ENCODE peak calls at places on chromosomes 16 and 17, in seven cellular contexts. One of them, this sample, is unnamed.

GRCh38 chr17:36827056-36827455 is 110.2 kb upstream of the LHX1 start:
- DNase-seq in NT2/D1: no peak
- DNase-seq in stimulated activated CD8-positive, alpha-beta memory T cell treated with anti-CD3 and anti-CD28 coated beads, Interleukin-4, amount 100 ng/mL, for 4 hours: no peak
- DNase-seq in hepatic stellate cell: no peak
- DNase-seq in NCI-H1436: no peak
- DNase-seq in neuronal stem cell: no peak
- DNase-seq in WERI-Rb-1: no peak
- DNase-seq in this sample: no peak

GRCh38 chr16:12876778-12877177 is 24.6 kb upstream of the SHISA9 start:
- DNase-seq in NT2/D1: no peak
- DNase-seq in stimulated activated CD8-positive, alpha-beta memory T cell treated with anti-CD3 and anti-CD28 coated beads, Interleukin-4, amount 100 ng/mL, for 4 hours: no peak
- DNase-seq in hepatic stellate cell: no peak
- DNase-seq in NCI-H1436: no peak
- DNase-seq in neuronal stem cell: no peak
- DNase-seq in WERI-Rb-1: no peak
- DNase-seq in this sample: no peak

GRCh38 chr16:80754479-80754878 is 49.9 kb downstream of the CDYL2 start:
- DNase-seq in NT2/D1: no peak
- DNase-seq in stimulated activated CD8-positive, alpha-beta memory T cell treated with anti-CD3 and anti-CD28 coated beads, Interleukin-4, amount 100 ng/mL, for 4 hours: no peak
- DNase-seq in hepatic stellate cell: no peak
- DNase-seq in NCI-H1436: no peak
- DNase-seq in neuronal stem cell: no peak
- DNase-seq in WERI-Rb-1: no peak
- DNase-seq in this sample: no peak

GRCh38 chr17:47239663-47240374 is 13.8 kb upstream of the ITGB3 start:
- DNase-seq in NT2/D1: no peak
- DNase-seq in stimulated activated CD8-positive, alpha-beta memory T cell treated with anti-CD3 and anti-CD28 coated beads, Interleukin-4, amount 100 ng/mL, for 4 hours: no peak
- DNase-seq in hepatic stellate cell: peak; percentile 93
- DNase-seq in NCI-H1436: peak; percentile 68
- DNase-seq in neuronal stem cell: no peak
- DNase-seq in WERI-Rb-1: no peak
- DNase-seq in this sample: no peak

GRCh38 chr17:68711858-68712257 is 110.7 kb upstream of the FAM20A start:
- DNase-seq in NT2/D1: no peak
- DNase-seq in stimulated activated CD8-positive, alpha-beta memory T cell treated with anti-CD3 and anti-CD28 coated beads, Interleukin-4, amount 100 ng/mL, for 4 hours: no peak
- DNase-seq in hepatic stellate cell: no peak
- DNase-seq in NCI-H1436: no peak
- DNase-seq in neuronal stem cell: no peak
- DNase-seq in WERI-Rb-1: no peak
- DNase-seq in this sample: no peak

GRCh38 chr16:70714526-70715112 is 28.8 kb upstream of the MTSS2 start:
- DNase-seq in NT2/D1: no peak
- DNase-seq in stimulated activated CD8-positive, alpha-beta memory T cell treated with anti-CD3 and anti-CD28 coated beads, Interleukin-4, amount 100 ng/mL, for 4 hours: no peak
- DNase-seq in hepatic stellate cell: no peak
- DNase-seq in NCI-H1436: no peak
- DNase-seq in neuronal stem cell: no peak
- DNase-seq in WERI-Rb-1: no peak
- DNase-seq in this sample: no peak

GRCh38 chr17:39365872-39366271 is 35.6 kb downstream of the FBXL20 start:
- DNase-seq in NT2/D1: no peak
- DNase-seq in stimulated activated CD8-positive, alpha-beta memory T cell treated with anti-CD3 and anti-CD28 coated beads, Interleukin-4, amount 100 ng/mL, for 4 hours: no peak
- DNase-seq in hepatic stellate cell: no peak
- DNase-seq in NCI-H1436: no peak
- DNase-seq in neuronal stem cell: no peak
- DNase-seq in WERI-Rb-1: no peak
- DNase-seq in this sample: no peak

GRCh38 chr17:16887523-16888095 is 84.3 kb downstream of the TNFRSF13B start:
- DNase-seq in NT2/D1: no peak
- DNase-seq in stimulated activated CD8-positive, alpha-beta memory T cell treated with anti-CD3 and anti-CD28 coated beads, Interleukin-4, amount 100 ng/mL, for 4 hours: no peak
- DNase-seq in hepatic stellate cell: no peak
- DNase-seq in NCI-H1436: no peak
- DNase-seq in neuronal stem cell: no peak
- DNase-seq in WERI-Rb-1: no peak
- DNase-seq in this sample: no peak

GRCh38 chr16:67883872-67884261 is 818 bp upstream of the NRN1L start:
- DNase-seq in NT2/D1: no peak
- DNase-seq in stimulated activated CD8-positive, alpha-beta memory T cell treated with anti-CD3 and anti-CD28 coated beads, Interleukin-4, amount 100 ng/mL, for 4 hours: peak; percentile 49
- DNase-seq in hepatic stellate cell: peak; percentile 89
- DNase-seq in NCI-H1436: peak; percentile 55
- DNase-seq in neuronal stem cell: peak; percentile 45
- DNase-seq in WERI-Rb-1: peak; percentile 66
- DNase-seq in this sample: peak; percentile 77

GRCh38 chr16:324451-325334 is 27.8 kb downstream of the AXIN1 start:
- DNase-seq in NT2/D1: no peak
- DNase-seq in stimulated activated CD8-positive, alpha-beta memory T cell treated with anti-CD3 and anti-CD28 coated beads, Interleukin-4, amount 100 ng/mL, for 4 hours: peak; percentile 28
- DNase-seq in hepatic stellate cell: no peak
- DNase-seq in NCI-H1436: no peak
- DNase-seq in neuronal stem cell: no peak
- DNase-seq in WERI-Rb-1: no peak
- DNase-seq in this sample: no peak

GRCh38 chr16:89426736-89427525 is 63.4 kb downstream of the ANKRD11 start:
- DNase-seq in NT2/D1: no peak
- DNase-seq in stimulated activated CD8-positive, alpha-beta memory T cell treated with anti-CD3 and anti-CD28 coated beads, Interleukin-4, amount 100 ng/mL, for 4 hours: no peak
- DNase-seq in hepatic stellate cell: no peak
- DNase-seq in NCI-H1436: no peak
- DNase-seq in neuronal stem cell: no peak
- DNase-seq in WERI-Rb-1: no peak
- DNase-seq in this sample: no peak

GRCh38 chr16:27980076-27980775 is 83.3 kb downstream of the GSG1L start:
- DNase-seq in NT2/D1: no peak
- DNase-seq in stimulated activated CD8-positive, alpha-beta memory T cell treated with anti-CD3 and anti-CD28 coated beads, Interleukin-4, amount 100 ng/mL, for 4 hours: no peak
- DNase-seq in hepatic stellate cell: no peak
- DNase-seq in NCI-H1436: no peak
- DNase-seq in neuronal stem cell: no peak
- DNase-seq in WERI-Rb-1: peak; percentile 51
- DNase-seq in this sample: no peak

GRCh38 chr16:71254832-71255560 is 24.5 kb upstream of the HYDIN start:
- DNase-seq in NT2/D1: no peak
- DNase-seq in stimulated activated CD8-positive, alpha-beta memory T cell treated with anti-CD3 and anti-CD28 coated beads, Interleukin-4, amount 100 ng/mL, for 4 hours: no peak
- DNase-seq in hepatic stellate cell: no peak
- DNase-seq in NCI-H1436: no peak
- DNase-seq in neuronal stem cell: no peak
- DNase-seq in WERI-Rb-1: no peak
- DNase-seq in this sample: no peak

GRCh38 chr17:17042851-17043667 is 802 bp downstream of the MPRIP start:
- DNase-seq in NT2/D1: no peak
- DNase-seq in stimulated activated CD8-positive, alpha-beta memory T cell treated with anti-CD3 and anti-CD28 coated beads, Interleukin-4, amount 100 ng/mL, for 4 hours: no peak
- DNase-seq in hepatic stellate cell: no peak
- DNase-seq in NCI-H1436: no peak
- DNase-seq in neuronal stem cell: peak; percentile 20
- DNase-seq in WERI-Rb-1: no peak
- DNase-seq in this sample: no peak